ENCODE peak calls at places on chromosome 15, in four cellular contexts. L is fibroblast of pulmonary artery, Y is foreskin fibroblast, X is astrocyte of the cerebellum. A is an unnamed sample.

GRCh38 chr15:29270169-29270955 is 740 bp upstream of the NSMCE3 start:
- DNase-seq in L (peak), Y (peak), X (no peak), A (no peak)

GRCh38 chr15:99717129-99718024 is 15.9 kb downstream of the LYSMD4 start:
- DNase-seq in L (no peak), Y (peak), X (no peak), A (no peak)

GRCh38 chr15:89654847-89655805 is at the start of gene KIF7:
- DNase-seq in L (peak), Y (peak), X (peak), A (no peak)

GRCh38 chr15:90557651-90558084 is 27.9 kb downstream of the CRTC3 start:
- DNase-seq in L (peak), Y (peak), X (peak), A (no peak)

GRCh38 chr15:55942332-55942731 is 51.1 kb downstream of the NEDD4 start:
- DNase-seq in L (peak), Y (no peak), X (no peak), A (no peak)

GRCh38 chr15:74294010-74294409 is 57.9 kb downstream of the CCDC33 start:
- DNase-seq in L (no peak), Y (no peak), X (no peak), A (no peak)

GRCh38 chr15:64847876-64848716 is 6.4 kb downstream of the PLEKHO2 start:
- DNase-seq in L (no peak), Y (no peak), X (no peak), A (no peak)

GRCh38 chr15:23372284-23372683 is 17.7 kb downstream of the GOLGA8S start:
- DNase-seq in L (peak), Y (no peak), X (no peak), A (no peak)

GRCh38 chr15:29410342-29410741 is 140.7 kb upstream of the NSMCE3 start:
- DNase-seq in L (no peak), Y (no peak), X (no peak), A (no peak)

GRCh38 chr15:88656760-88657221 is 18.0 kb downstream of the ISG20 start:
- DNase-seq in L (no peak), Y (no peak), X (no peak), A (no peak)

GRCh38 chr15:92079047-92079446 is 225.5 kb downstream of the SLCO3A1 start:
- DNase-seq in L (peak), Y (no peak), X (no peak), A (no peak)

GRCh38 chr15:44676676-44677075 is 13.2 kb upstream of the SPG11 start:
- DNase-seq in L (no peak), Y (no peak), X (no peak), A (no peak)

GRCh38 chr15:69305204-69305931 is 6.7 kb downstream of the PAQR5 start:
- DNase-seq in L (peak), Y (peak), X (no peak), A (peak)

GRCh38 chr15:69302929-69303328 is 4.2 kb downstream of the PAQR5 start:
- DNase-seq in L (no peak), Y (no peak), X (no peak), A (no peak)

GRCh38 chr15:69305933-69306568 is 7.3 kb downstream of the PAQR5 start:
- DNase-seq in L (no peak), Y (no peak), X (no peak), A (no peak)

GRCh38 chr15:69304176-69304533 is 5.4 kb downstream of the PAQR5 start:
- DNase-seq in L (peak), Y (peak), X (no peak), A (no peak)

GRCh38 chr15:69303337-69304175 is 4.8 kb downstream of the PAQR5 start:
- DNase-seq in L (peak), Y (peak), X (no peak), A (no peak)
- TF ChIP-seq CTCF in L (peak), Y (no peak), X (no peak), A (peak)

GRCh38 chr15:94056314-94056713 is 175.0 kb upstream of the MCTP2 start:
- DNase-seq in L (peak), Y (peak), X (peak), A (no peak)

GRCh38 chr15:94059188-94059587 is 172.2 kb upstream of the MCTP2 start:
- DNase-seq in L (no peak), Y (no peak), X (no peak), A (no peak)

GRCh38 chr15:94061041-94061440 is 170.3 kb upstream of the MCTP2 start:
- DNase-seq in L (no peak), Y (peak), X (no peak), A (no peak)

GRCh38 chr15:94053626-94054025 is 177.7 kb upstream of the MCTP2 start:
- DNase-seq in L (no peak), Y (no peak), X (no peak), A (no peak)

DNA sequence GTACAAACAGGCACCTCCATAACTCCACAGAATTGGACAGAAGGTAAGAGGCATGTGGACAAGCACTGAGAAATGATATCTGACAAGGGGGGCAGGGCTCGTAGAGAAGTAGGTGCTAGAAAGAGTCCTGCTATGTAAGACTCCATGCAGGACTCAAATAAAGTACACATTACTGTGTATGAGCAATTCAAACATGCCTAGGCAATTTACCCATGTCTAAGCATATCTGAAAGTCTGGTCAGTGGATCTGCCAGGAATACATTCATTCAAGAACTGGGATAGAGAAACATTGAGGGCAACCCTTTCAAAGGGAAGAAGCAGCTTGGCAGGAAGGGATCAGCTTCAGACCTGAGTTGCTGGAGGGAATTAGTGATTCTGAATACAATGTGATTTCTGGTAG is 174.1 kb upstream of the MCTP2 start:
- DNase-seq in L (no peak), Y (no peak), X (no peak), A (no peak)
- H3K4me3 ChIP-seq in L (no peak), Y (no peak), X (no peak), A (no peak)

GRCh38 chr15:79431636-79432344 is at the start of gene MINAR1:
- DNase-seq in L (peak), Y (peak), X (no peak), A (no peak)
- TF ChIP-seq CTCF in L (no peak), Y (no peak), X (peak), A (no peak)

DNA sequence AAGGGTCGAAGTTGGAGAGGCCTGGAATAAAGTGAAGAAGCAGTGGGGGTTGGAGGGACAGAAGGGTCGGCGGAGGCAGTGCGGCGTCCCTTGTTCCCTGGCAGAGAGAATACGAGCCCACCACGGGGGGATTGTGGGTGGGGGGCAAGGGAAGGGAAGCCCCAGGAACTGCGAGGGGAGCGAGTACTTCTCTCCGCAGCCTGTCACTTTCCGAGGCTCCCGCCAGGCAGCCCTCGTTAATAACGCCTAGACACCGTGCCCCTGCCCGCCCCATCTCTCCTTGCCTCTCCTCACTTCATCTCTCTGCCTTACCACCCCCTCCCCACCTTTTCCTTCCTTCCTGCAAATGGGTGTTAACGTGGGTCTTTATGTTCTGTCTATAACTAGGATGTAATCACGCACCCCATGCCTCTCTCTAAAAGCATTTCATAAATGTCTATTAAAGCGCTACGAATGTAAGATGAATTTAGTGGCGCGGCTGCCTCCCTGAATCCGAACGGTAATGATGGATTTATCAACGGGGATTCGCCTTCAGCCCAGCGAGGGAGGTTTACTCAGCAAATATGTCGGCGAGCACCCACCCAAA is 13.7 kb downstream of the NR2F2 start:
- DNase-seq in L (peak), Y (no peak), X (no peak), A (no peak)
- H3K4me3 ChIP-seq in L (peak), Y (no peak), X (peak), A (peak)

GRCh38 chr15:78620021-78620838 is 566 bp downstream of the CHRNA3 start:
- DNase-seq in L (no peak), Y (peak), X (no peak), A (no peak)
- TF ChIP-seq CTCF in L (peak), Y (peak), X (peak), A (peak)

GRCh38 chr15:60788514-60789091 is 309.7 kb upstream of the ICE2 start:
- DNase-seq in L (no peak), Y (no peak), X (no peak), A (no peak)
- H3K4me3 ChIP-seq in L (no peak), Y (no peak), X (no peak), A (no peak)

GRCh38 chr15:70754862-70755261 is 8.5 kb downstream of the UACA start:
- DNase-seq in L (no peak), Y (no peak), X (no peak), A (no peak)
- TF ChIP-seq CTCF in L (no peak), Y (no peak), X (no peak), A (no peak)

GRCh38 chr15:78840661-78841060 is 29.4 kb upstream of the ADAMTS7 start:
- DNase-seq in L (no peak), Y (no peak), X (no peak), A (no peak)

GRCh38 chr15:78836333-78836732 is 25.1 kb upstream of the ADAMTS7 start:
- DNase-seq in L (no peak), Y (no peak), X (no peak), A (no peak)

GRCh38 chr15:78837131-78837530 is 25.9 kb upstream of the ADAMTS7 start:
- DNase-seq in L (no peak), Y (no peak), X (no peak), A (no peak)

GRCh38 chr15:78837543-78837942 is 26.3 kb upstream of the ADAMTS7 start:
- DNase-seq in L (no peak), Y (no peak), X (no peak), A (no peak)

GRCh38 chr15:78838480-78838879 is 27.2 kb upstream of the ADAMTS7 start:
- DNase-seq in L (peak), Y (no peak), X (no peak), A (no peak)
- H3K4me3 ChIP-seq in L (no peak), Y (no peak), X (no peak), A (no peak)

DNA sequence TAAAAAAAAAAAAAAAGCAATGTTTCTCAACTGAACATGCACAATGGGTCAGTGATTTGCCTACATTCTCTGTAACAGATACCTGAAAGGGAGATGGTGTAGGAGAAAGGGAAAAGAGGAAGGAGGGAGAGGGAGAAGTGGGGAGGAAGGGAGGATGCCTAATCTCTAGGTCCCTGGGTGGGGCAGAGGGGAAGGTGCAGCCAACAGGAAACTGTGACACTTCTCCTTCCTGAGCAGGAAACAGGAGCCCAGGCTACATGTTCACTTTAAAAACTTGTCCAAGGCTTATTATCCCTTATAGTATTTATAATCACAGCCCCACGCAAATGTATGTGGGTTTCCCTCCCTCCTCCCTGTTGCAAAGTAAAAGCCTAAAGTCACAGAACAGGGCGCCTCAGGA is 137.9 kb downstream of the MINAR1 start:
- DNase-seq in L (no peak), Y (no peak), X (no peak), A (no peak)
- TF ChIP-seq CTCF in L (no peak), Y (no peak), X (no peak), A (no peak)

GRCh38 chr15:70093481-70094309 is 4.0 kb downstream of the TLE3 start:
- DNase-seq in L (peak), Y (no peak), X (peak), A (no peak)

GRCh38 chr15:70091649-70092461 is 5.9 kb downstream of the TLE3 start:
- DNase-seq in L (peak), Y (no peak), X (no peak), A (no peak)

GRCh38 chr15:70090436-70091291 is 7.1 kb downstream of the TLE3 start:
- DNase-seq in L (no peak), Y (no peak), X (no peak), A (no peak)

GRCh38 chr15:70093070-70093469 is 4.6 kb downstream of the TLE3 start:
- DNase-seq in L (peak), Y (no peak), X (no peak), A (no peak)

GRCh38 chr15:70092462-70092850 is 5.3 kb downstream of the TLE3 start:
- DNase-seq in L (peak), Y (no peak), X (peak), A (no peak)
- H3K4me3 ChIP-seq in L (peak), Y (no peak), X (no peak), A (no peak)